ENCODE peak calls at places on chromosomes 5 and 9, in six cellular contexts. One of them, this sample, is unnamed.

GRCh38 chr5:138305797-138306196 is 25.8 kb downstream of the CDC25C start:
- DNase-seq in K562: no peak
- DNase-seq in HCT116: no peak
- DNase-seq in sigmoid colon: no peak
- DNase-seq in spleen: peak
- DNase-seq in transverse colon: no peak
- DNase-seq in this sample: no peak

GRCh38 chr5:103424453-103425205 is 138.0 kb downstream of the NUDT12 start:
- DNase-seq in K562: no peak
- DNase-seq in HCT116: no peak
- DNase-seq in sigmoid colon: no peak
- DNase-seq in spleen: no peak
- DNase-seq in transverse colon: no peak
- DNase-seq in this sample: no peak

GRCh38 chr5:5309645-5310044 is 112.8 kb upstream of the ICE1 start:
- DNase-seq in K562: no peak
- DNase-seq in HCT116: no peak
- DNase-seq in sigmoid colon: no peak
- DNase-seq in spleen: no peak
- DNase-seq in transverse colon: no peak
- DNase-seq in this sample: no peak

GRCh38 chr5:84332106-84332505 is 52.6 kb downstream of the EDIL3 start:
- DNase-seq in K562: no peak
- DNase-seq in HCT116: no peak
- DNase-seq in sigmoid colon: no peak
- DNase-seq in spleen: no peak
- DNase-seq in transverse colon: no peak
- DNase-seq in this sample: no peak

GRCh38 chr5:138093036-138093435 is 9.2 kb downstream of the WNT8A start:
- DNase-seq in K562: no peak
- DNase-seq in HCT116: no peak
- DNase-seq in sigmoid colon: no peak
- DNase-seq in spleen: no peak
- DNase-seq in transverse colon: no peak
- DNase-seq in this sample: no peak

GRCh38 chr9:69204869-69205268 is 30.8 kb downstream of the TJP2 start:
- DNase-seq in K562: no peak
- DNase-seq in HCT116: no peak
- DNase-seq in sigmoid colon: peak
- DNase-seq in spleen: no peak
- DNase-seq in transverse colon: no peak
- DNase-seq in this sample: no peak

GRCh38 chr5:132060501-132061161 is at the start of gene IL3:
- DNase-seq in K562: no peak
- DNase-seq in HCT116: no peak
- DNase-seq in sigmoid colon: peak
- DNase-seq in spleen: peak
- DNase-seq in transverse colon: peak
- DNase-seq in this sample: peak

GRCh38 chr5:122408592-122409219 is 96.7 kb downstream of the SNCAIP start:
- DNase-seq in K562: no peak
- DNase-seq in HCT116: no peak
- DNase-seq in sigmoid colon: no peak
- DNase-seq in spleen: no peak
- DNase-seq in transverse colon: no peak
- DNase-seq in this sample: no peak

GRCh38 chr5:80912479-80912878 is 47.7 kb upstream of the RASGRF2 start:
- DNase-seq in K562: no peak
- DNase-seq in HCT116: no peak
- DNase-seq in sigmoid colon: no peak
- DNase-seq in spleen: no peak
- DNase-seq in transverse colon: no peak
- DNase-seq in this sample: no peak

GRCh38 chr9:82923410-82924242 is 139.3 kb downstream of the RASEF start:
- DNase-seq in K562: no peak
- DNase-seq in HCT116: no peak
- DNase-seq in sigmoid colon: no peak
- DNase-seq in spleen: no peak
- DNase-seq in transverse colon: no peak
- DNase-seq in this sample: no peak

GRCh38 chr5:170403675-170404074 is 14.5 kb upstream of the KCNMB1 start:
- DNase-seq in K562: no peak
- DNase-seq in HCT116: no peak
- DNase-seq in sigmoid colon: no peak
- DNase-seq in spleen: no peak
- DNase-seq in transverse colon: no peak
- DNase-seq in this sample: no peak

GRCh38 chr5:39427225-39427624 is 2.4 kb upstream of the DAB2 start:
- DNase-seq in K562: no peak
- DNase-seq in HCT116: no peak
- DNase-seq in sigmoid colon: no peak
- DNase-seq in spleen: no peak
- DNase-seq in transverse colon: no peak
- DNase-seq in this sample: no peak

GRCh38 chr9:93112864-93113389 is 16.9 kb downstream of the CARD19 start:
- DNase-seq in K562: no peak
- DNase-seq in HCT116: no peak
- DNase-seq in sigmoid colon: no peak
- DNase-seq in spleen: peak
- DNase-seq in transverse colon: no peak
- DNase-seq in this sample: no peak

GRCh38 chr5:21810737-21811316 is 1042.3 kb downstream of the CDH12 start:
- DNase-seq in K562: peak
- DNase-seq in HCT116: no peak
- DNase-seq in sigmoid colon: no peak
- DNase-seq in spleen: no peak
- DNase-seq in transverse colon: no peak
- DNase-seq in this sample: no peak

GRCh38 chr5:89582768-89583339 is 699.9 kb upstream of the MEF2C start:
- DNase-seq in K562: no peak
- DNase-seq in HCT116: no peak
- DNase-seq in sigmoid colon: no peak
- DNase-seq in spleen: no peak
- DNase-seq in transverse colon: no peak
- DNase-seq in this sample: no peak

GRCh38 chr5:83472508-83473343 is 1.2 kb downstream of the VCAN start:
- DNase-seq in K562: peak
- DNase-seq in HCT116: no peak
- DNase-seq in sigmoid colon: peak
- DNase-seq in spleen: peak
- DNase-seq in transverse colon: peak
- DNase-seq in this sample: peak

GRCh38 chr5:422323-423232 is 20.4 kb upstream of the EXOC3 start:
- DNase-seq in K562: no peak
- DNase-seq in HCT116: no peak
- DNase-seq in sigmoid colon: peak
- DNase-seq in spleen: no peak
- DNase-seq in transverse colon: no peak
- DNase-seq in this sample: no peak

GRCh38 chr9:115295749-115296148 is 177.8 kb upstream of the TNC start:
- DNase-seq in K562: no peak
- DNase-seq in HCT116: no peak
- DNase-seq in sigmoid colon: no peak
- DNase-seq in spleen: no peak
- DNase-seq in transverse colon: no peak
- DNase-seq in this sample: no peak

GRCh38 chr5:171840066-171840465 is 54.4 kb downstream of the SMIM23 start:
- DNase-seq in K562: peak
- DNase-seq in HCT116: no peak
- DNase-seq in sigmoid colon: no peak
- DNase-seq in spleen: peak
- DNase-seq in transverse colon: no peak
- DNase-seq in this sample: no peak

GRCh38 chr5:78458843-78459242 is 98.4 kb downstream of the SCAMP1 start:
- DNase-seq in K562: no peak
- DNase-seq in HCT116: no peak
- DNase-seq in sigmoid colon: no peak
- DNase-seq in spleen: no peak
- DNase-seq in transverse colon: no peak
- DNase-seq in this sample: no peak

GRCh38 chr9:96566401-96567202 is 53.0 kb downstream of the CDC14B start:
- DNase-seq in K562: peak
- DNase-seq in HCT116: peak
- DNase-seq in sigmoid colon: peak
- DNase-seq in spleen: peak
- DNase-seq in transverse colon: peak
- DNase-seq in this sample: peak

GRCh38 chr5:135135530-135136201 is 101.6 kb upstream of the PITX1 start:
- DNase-seq in K562: peak
- DNase-seq in HCT116: peak
- DNase-seq in sigmoid colon: peak
- DNase-seq in spleen: no peak
- DNase-seq in transverse colon: peak
- DNase-seq in this sample: no peak

GRCh38 chr9:77833686-77834429 is 185.7 kb upstream of the GNA14 start:
- DNase-seq in K562: no peak
- DNase-seq in HCT116: no peak
- DNase-seq in sigmoid colon: no peak
- DNase-seq in spleen: no peak
- DNase-seq in transverse colon: no peak
- DNase-seq in this sample: no peak

GRCh38 chr5:95923918-95924559 is 37.6 kb downstream of the ELL2 start:
- DNase-seq in K562: no peak
- DNase-seq in HCT116: no peak
- DNase-seq in sigmoid colon: no peak
- DNase-seq in spleen: no peak
- DNase-seq in transverse colon: no peak
- DNase-seq in this sample: no peak

GRCh38 chr5:80408475-80408875 is 611 bp downstream of the ZFYVE16 start:
- DNase-seq in K562: peak
- DNase-seq in HCT116: no peak
- DNase-seq in sigmoid colon: peak
- DNase-seq in spleen: no peak
- DNase-seq in transverse colon: peak
- DNase-seq in this sample: peak

GRCh38 chr9:17611921-17612320 is 33.1 kb downstream of the SH3GL2 start:
- DNase-seq in K562: no peak
- DNase-seq in HCT116: no peak
- DNase-seq in sigmoid colon: no peak
- DNase-seq in spleen: no peak
- DNase-seq in transverse colon: no peak
- DNase-seq in this sample: no peak

GRCh38 chr5:138967806-138968448 is 92.8 kb upstream of the LRRTM2 start:
- DNase-seq in K562: no peak
- DNase-seq in HCT116: peak
- DNase-seq in sigmoid colon: no peak
- DNase-seq in spleen: peak
- DNase-seq in transverse colon: peak
- DNase-seq in this sample: no peak

GRCh38 chr5:111106320-111106948 is 14.3 kb downstream of the WDR36 start:
- DNase-seq in K562: no peak
- DNase-seq in HCT116: no peak
- DNase-seq in sigmoid colon: no peak
- DNase-seq in spleen: no peak
- DNase-seq in transverse colon: no peak
- DNase-seq in this sample: no peak
- TF ChIP-seq POLR2AphosphoS5 in K562: no peak
- TF ChIP-seq POLR2AphosphoS5 in HCT116: no peak
- TF ChIP-seq POLR2AphosphoS5 in sigmoid colon: no peak
- TF ChIP-seq POLR2AphosphoS5 in spleen: no peak
- TF ChIP-seq POLR2AphosphoS5 in transverse colon: no peak
- TF ChIP-seq POLR2AphosphoS5 in this sample: no peak

GRCh38 chr9:4764033-4764432 is 23.0 kb upstream of the AK3 start:
- DNase-seq in K562: no peak
- DNase-seq in HCT116: no peak
- DNase-seq in sigmoid colon: no peak
- DNase-seq in spleen: no peak
- DNase-seq in transverse colon: no peak
- DNase-seq in this sample: no peak

GRCh38 chr9:4762889-4763521 is 22.0 kb upstream of the AK3 start:
- DNase-seq in K562: peak
- DNase-seq in HCT116: no peak
- DNase-seq in sigmoid colon: peak
- DNase-seq in spleen: peak
- DNase-seq in transverse colon: peak
- DNase-seq in this sample: no peak

GRCh38 chr9:4760122-4760521 is 19.1 kb upstream of the AK3 start:
- DNase-seq in K562: no peak
- DNase-seq in HCT116: no peak
- DNase-seq in sigmoid colon: no peak
- DNase-seq in spleen: no peak
- DNase-seq in transverse colon: no peak
- DNase-seq in this sample: no peak

GRCh38 chr9:4756420-4756819 is 15.4 kb upstream of the AK3 start:
- DNase-seq in K562: no peak
- DNase-seq in HCT116: no peak
- DNase-seq in sigmoid colon: no peak
- DNase-seq in spleen: no peak
- DNase-seq in transverse colon: no peak
- DNase-seq in this sample: no peak

GRCh38 chr9:4762108-4762888 is 21.3 kb upstream of the AK3 start:
- DNase-seq in K562: peak
- DNase-seq in HCT116: peak
- DNase-seq in sigmoid colon: peak
- DNase-seq in spleen: peak
- DNase-seq in transverse colon: peak
- DNase-seq in this sample: no peak
- TF ChIP-seq POLR2A in K562: no peak
- TF ChIP-seq POLR2A in HCT116: no peak
- TF ChIP-seq POLR2A in sigmoid colon: no peak
- TF ChIP-seq POLR2A in spleen: no peak
- TF ChIP-seq POLR2A in transverse colon: no peak
- TF ChIP-seq POLR2A in this sample: no peak

GRCh38 chr9:129142536-129142935 is 31.3 kb downstream of the PTPA start:
- DNase-seq in K562: no peak
- DNase-seq in HCT116: no peak
- DNase-seq in sigmoid colon: no peak
- DNase-seq in spleen: no peak
- DNase-seq in transverse colon: no peak
- DNase-seq in this sample: no peak
- TF ChIP-seq POLR2AphosphoS5 in K562: no peak
- TF ChIP-seq POLR2AphosphoS5 in HCT116: no peak
- TF ChIP-seq POLR2AphosphoS5 in sigmoid colon: no peak
- TF ChIP-seq POLR2AphosphoS5 in spleen: no peak
- TF ChIP-seq POLR2AphosphoS5 in transverse colon: no peak
- TF ChIP-seq POLR2AphosphoS5 in this sample: no peak

GRCh38 chr5:50667079-50667652 is 729 bp downstream of the PARP8 start:
- DNase-seq in K562: no peak
- DNase-seq in HCT116: no peak
- DNase-seq in sigmoid colon: peak
- DNase-seq in spleen: peak
- DNase-seq in transverse colon: peak
- DNase-seq in this sample: no peak
- TF ChIP-seq POLR2A in K562: no peak
- TF ChIP-seq POLR2A in HCT116: no peak
- TF ChIP-seq POLR2A in sigmoid colon: no peak
- TF ChIP-seq POLR2A in spleen: no peak
- TF ChIP-seq POLR2A in transverse colon: no peak
- TF ChIP-seq POLR2A in this sample: no peak

This sample was measured in GM12891.